ENCODE peak calls at places on chromosomes 16 and 17, in seven cellular contexts. One of them, this sample, is unnamed.

GRCh38 chr17:8016632-8017424 is 14.4 kb downstream of the GUCY2D start:
- DNase-seq in AG04450: no peak
- DNase-seq in PC-9: peak
- DNase-seq in A549: peak
- DNase-seq in adrenal gland: peak
- DNase-seq in pancreas: peak
- DNase-seq in gastrocnemius medialis: no peak
- DNase-seq in this sample: no peak

GRCh38 chr16:75265911-75266701 is 14.7 kb upstream of the BCAR1 start:
- DNase-seq in AG04450: no peak
- DNase-seq in PC-9: peak
- DNase-seq in A549: peak
- DNase-seq in adrenal gland: peak
- DNase-seq in pancreas: peak
- DNase-seq in gastrocnemius medialis: peak
- DNase-seq in this sample: no peak

GRCh38 chr17:50626037-50626574 is 8.6 kb upstream of the ABCC3 start:
- DNase-seq in AG04450: peak
- DNase-seq in PC-9: peak
- DNase-seq in A549: peak
- DNase-seq in adrenal gland: peak
- DNase-seq in pancreas: peak
- DNase-seq in gastrocnemius medialis: peak
- DNase-seq in this sample: no peak

GRCh38 chr16:85087899-85088569 is 24.2 kb downstream of the CIBAR2 start:
- DNase-seq in AG04450: no peak
- DNase-seq in PC-9: no peak
- DNase-seq in A549: no peak
- DNase-seq in adrenal gland: no peak
- DNase-seq in pancreas: no peak
- DNase-seq in gastrocnemius medialis: no peak
- DNase-seq in this sample: no peak

GRCh38 chr17:50918933-50919296 is 52.8 kb upstream of the TOB1 start:
- DNase-seq in AG04450: no peak
- DNase-seq in PC-9: no peak
- DNase-seq in A549: no peak
- DNase-seq in adrenal gland: no peak
- DNase-seq in pancreas: peak
- DNase-seq in gastrocnemius medialis: no peak
- DNase-seq in this sample: no peak

GRCh38 chr16:56558024-56558747 is 6.7 kb upstream of the MT4 start:
- DNase-seq in AG04450: peak
- DNase-seq in PC-9: peak
- DNase-seq in A549: peak
- DNase-seq in adrenal gland: peak
- DNase-seq in pancreas: no peak
- DNase-seq in gastrocnemius medialis: no peak
- DNase-seq in this sample: no peak

GRCh38 chr17:63622571-63623390 is 564 bp downstream of the MAP3K3 start:
- DNase-seq in AG04450: no peak
- DNase-seq in PC-9: peak
- DNase-seq in A549: peak
- DNase-seq in adrenal gland: peak
- DNase-seq in pancreas: peak
- DNase-seq in gastrocnemius medialis: peak
- DNase-seq in this sample: no peak

GRCh38 chr17:30429155-30429554 is 48.1 kb upstream of the GOSR1 start:
- DNase-seq in AG04450: peak
- DNase-seq in PC-9: no peak
- DNase-seq in A549: no peak
- DNase-seq in adrenal gland: no peak
- DNase-seq in pancreas: no peak
- DNase-seq in gastrocnemius medialis: no peak
- DNase-seq in this sample: no peak

GRCh38 chr16:85759631-85760419 is 8.9 kb upstream of the C16orf74 start:
- DNase-seq in AG04450: no peak
- DNase-seq in PC-9: peak
- DNase-seq in A549: peak
- DNase-seq in adrenal gland: no peak
- DNase-seq in pancreas: no peak
- DNase-seq in gastrocnemius medialis: peak
- DNase-seq in this sample: peak

GRCh38 chr17:40596261-40596919 is 31.1 kb upstream of the CCR7 start:
- DNase-seq in AG04450: no peak
- DNase-seq in PC-9: no peak
- DNase-seq in A549: peak
- DNase-seq in adrenal gland: no peak
- DNase-seq in pancreas: no peak
- DNase-seq in gastrocnemius medialis: no peak
- DNase-seq in this sample: no peak

GRCh38 chr17:41393294-41393693 is 4.1 kb downstream of the KRT31 start:
- DNase-seq in AG04450: no peak
- DNase-seq in PC-9: no peak
- DNase-seq in A549: no peak
- DNase-seq in adrenal gland: no peak
- DNase-seq in pancreas: no peak
- DNase-seq in gastrocnemius medialis: no peak
- DNase-seq in this sample: no peak

GRCh38 chr17:32672701-32673100 is 185.9 kb downstream of the CDK5R1 start:
- DNase-seq in AG04450: no peak
- DNase-seq in PC-9: no peak
- DNase-seq in A549: no peak
- DNase-seq in adrenal gland: no peak
- DNase-seq in pancreas: no peak
- DNase-seq in gastrocnemius medialis: no peak
- DNase-seq in this sample: no peak

GRCh38 chr17:80902197-80903019 is 89.2 kb upstream of the CHMP6 start:
- DNase-seq in AG04450: no peak
- DNase-seq in PC-9: no peak
- DNase-seq in A549: no peak
- DNase-seq in adrenal gland: no peak
- DNase-seq in pancreas: no peak
- DNase-seq in gastrocnemius medialis: no peak
- DNase-seq in this sample: no peak

GRCh38 chr16:22813946-22814325 is at the start of gene HS3ST2:
- DNase-seq in AG04450: no peak
- DNase-seq in PC-9: no peak
- DNase-seq in A549: no peak
- DNase-seq in adrenal gland: peak
- DNase-seq in pancreas: no peak
- DNase-seq in gastrocnemius medialis: no peak
- DNase-seq in this sample: no peak

GRCh38 chr17:9006175-9006767 is 15.0 kb upstream of the NTN1 start:
- DNase-seq in AG04450: no peak
- DNase-seq in PC-9: no peak
- DNase-seq in A549: no peak
- DNase-seq in adrenal gland: no peak
- DNase-seq in pancreas: no peak
- DNase-seq in gastrocnemius medialis: no peak
- DNase-seq in this sample: no peak

GRCh38 chr16:4613636-4614570 is 785 bp downstream of the UBALD1 start:
- DNase-seq in AG04450: no peak
- DNase-seq in PC-9: no peak
- DNase-seq in A549: no peak
- DNase-seq in adrenal gland: peak
- DNase-seq in pancreas: no peak
- DNase-seq in gastrocnemius medialis: no peak
- DNase-seq in this sample: no peak

GRCh38 chr17:41404024-41404651 is 6.7 kb upstream of the KRT31 start:
- DNase-seq in AG04450: peak
- DNase-seq in PC-9: peak
- DNase-seq in A549: peak
- DNase-seq in adrenal gland: peak
- DNase-seq in pancreas: no peak
- DNase-seq in gastrocnemius medialis: no peak
- DNase-seq in this sample: peak

GRCh38 chr16:88900653-88901052 is 34.2 kb upstream of the PABPN1L start:
- DNase-seq in AG04450: no peak
- DNase-seq in PC-9: no peak
- DNase-seq in A549: no peak
- DNase-seq in adrenal gland: no peak
- DNase-seq in pancreas: no peak
- DNase-seq in gastrocnemius medialis: no peak
- DNase-seq in this sample: no peak

GRCh38 chr17:44219126-44219635 is 294 bp downstream of the UBTF start:
- DNase-seq in AG04450: no peak
- DNase-seq in PC-9: peak
- DNase-seq in A549: peak
- DNase-seq in adrenal gland: no peak
- DNase-seq in pancreas: peak
- DNase-seq in gastrocnemius medialis: peak
- DNase-seq in this sample: no peak

GRCh38 chr17:8785547-8786412 is 13.4 kb downstream of the MFSD6L start:
- DNase-seq in AG04450: peak
- DNase-seq in PC-9: peak
- DNase-seq in A549: peak
- DNase-seq in adrenal gland: peak
- DNase-seq in pancreas: peak
- DNase-seq in gastrocnemius medialis: peak
- DNase-seq in this sample: peak

GRCh38 chr17:7951143-7951792 is 19.3 kb downstream of the CNTROB start:
- DNase-seq in AG04450: no peak
- DNase-seq in PC-9: no peak
- DNase-seq in A549: no peak
- DNase-seq in adrenal gland: no peak
- DNase-seq in pancreas: no peak
- DNase-seq in gastrocnemius medialis: no peak
- DNase-seq in this sample: no peak

GRCh38 chr16:76207270-76207669 is 69.9 kb upstream of the CNTNAP4 start:
- DNase-seq in AG04450: no peak
- DNase-seq in PC-9: no peak
- DNase-seq in A549: no peak
- DNase-seq in adrenal gland: no peak
- DNase-seq in pancreas: no peak
- DNase-seq in gastrocnemius medialis: no peak
- DNase-seq in this sample: no peak

GRCh38 chr17:33858121-33858520 is 397.0 kb upstream of the CCL2 start:
- DNase-seq in AG04450: no peak
- DNase-seq in PC-9: no peak
- DNase-seq in A549: no peak
- DNase-seq in adrenal gland: no peak
- DNase-seq in pancreas: no peak
- DNase-seq in gastrocnemius medialis: no peak
- DNase-seq in this sample: no peak

GRCh38 chr16:11138026-11138768 is 117.8 kb downstream of the SOCS1 start:
- DNase-seq in AG04450: no peak
- DNase-seq in PC-9: no peak
- DNase-seq in A549: no peak
- DNase-seq in adrenal gland: no peak
- DNase-seq in pancreas: no peak
- DNase-seq in gastrocnemius medialis: no peak
- DNase-seq in this sample: no peak
- H3K27ac ChIP-seq in AG04450: no peak
- H3K27ac ChIP-seq in PC-9: no peak
- H3K27ac ChIP-seq in A549: no peak
- H3K27ac ChIP-seq in adrenal gland: no peak
- H3K27ac ChIP-seq in pancreas: no peak
- H3K27ac ChIP-seq in gastrocnemius medialis: no peak
- H3K27ac ChIP-seq in this sample: no peak

DNA sequence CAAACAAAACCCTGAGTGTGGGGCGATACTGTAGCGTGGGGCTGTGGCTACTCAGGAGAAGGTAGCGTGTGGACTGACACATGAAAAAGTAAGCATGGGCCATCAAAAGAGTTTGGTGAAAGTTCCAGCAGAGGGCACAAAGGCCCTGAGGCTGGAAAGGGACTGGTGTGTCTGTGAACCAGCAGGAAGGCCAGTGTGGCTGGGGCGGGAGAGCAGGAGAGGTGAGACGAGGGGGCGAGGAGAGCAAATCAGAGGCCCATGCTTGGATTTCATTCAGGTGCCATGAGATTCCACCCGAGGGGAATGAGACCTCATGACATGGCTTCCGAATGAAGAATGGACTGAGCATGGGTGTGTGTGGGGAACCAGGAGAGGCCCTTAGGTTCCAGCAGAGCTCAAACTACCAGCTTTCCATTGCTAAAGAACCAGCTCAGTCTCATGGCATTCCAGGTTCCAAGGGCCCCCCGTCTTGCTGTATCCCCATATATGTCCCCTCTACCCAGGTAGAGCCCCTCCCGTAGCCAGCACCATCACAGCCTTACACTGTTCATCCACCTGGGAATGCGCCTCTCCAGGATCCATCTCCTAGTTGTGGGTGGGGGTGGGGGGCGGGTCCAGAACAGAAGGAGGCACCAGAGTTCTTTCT is 31.1 kb downstream of the TRPV2 start:
- DNase-seq in AG04450: no peak
- DNase-seq in PC-9: no peak
- DNase-seq in A549: no peak
- DNase-seq in adrenal gland: no peak
- DNase-seq in pancreas: no peak
- DNase-seq in gastrocnemius medialis: no peak
- DNase-seq in this sample: no peak
- TF ChIP-seq CTCF in AG04450: no peak
- TF ChIP-seq CTCF in PC-9: no peak
- TF ChIP-seq CTCF in A549: no peak
- TF ChIP-seq CTCF in adrenal gland: no peak
- TF ChIP-seq CTCF in pancreas: no peak
- TF ChIP-seq CTCF in gastrocnemius medialis: no peak
- TF ChIP-seq CTCF in this sample: no peak

GRCh38 chr16:26177438-26177837 is 485.7 kb downstream of the HS3ST4 start:
- DNase-seq in AG04450: no peak
- DNase-seq in PC-9: no peak
- DNase-seq in A549: no peak
- DNase-seq in adrenal gland: no peak
- DNase-seq in pancreas: no peak
- DNase-seq in gastrocnemius medialis: no peak
- DNase-seq in this sample: no peak
- H3K27ac ChIP-seq in AG04450: no peak
- H3K27ac ChIP-seq in PC-9: no peak
- H3K27ac ChIP-seq in A549: no peak
- H3K27ac ChIP-seq in adrenal gland: no peak
- H3K27ac ChIP-seq in pancreas: no peak
- H3K27ac ChIP-seq in gastrocnemius medialis: no peak
- H3K27ac ChIP-seq in this sample: no peak

GRCh38 chr17:77393867-77394539 is 253.2 kb downstream of the SEC14L1 start:
- DNase-seq in AG04450: no peak
- DNase-seq in PC-9: no peak
- DNase-seq in A549: no peak
- DNase-seq in adrenal gland: no peak
- DNase-seq in pancreas: peak
- DNase-seq in gastrocnemius medialis: no peak
- DNase-seq in this sample: no peak

GRCh38 chr17:77395609-77396008 is 254.8 kb downstream of the SEC14L1 start:
- DNase-seq in AG04450: no peak
- DNase-seq in PC-9: no peak
- DNase-seq in A549: no peak
- DNase-seq in adrenal gland: no peak
- DNase-seq in pancreas: no peak
- DNase-seq in gastrocnemius medialis: no peak
- DNase-seq in this sample: no peak

GRCh38 chr17:77393274-77393600 is 252.5 kb downstream of the SEC14L1 start:
- DNase-seq in AG04450: no peak
- DNase-seq in PC-9: no peak
- DNase-seq in A549: no peak
- DNase-seq in adrenal gland: no peak
- DNase-seq in pancreas: no peak
- DNase-seq in gastrocnemius medialis: no peak
- DNase-seq in this sample: no peak

GRCh38 chr17:77396610-77397009 is 255.8 kb downstream of the SEC14L1 start:
- DNase-seq in AG04450: no peak
- DNase-seq in PC-9: no peak
- DNase-seq in A549: no peak
- DNase-seq in adrenal gland: no peak
- DNase-seq in pancreas: no peak
- DNase-seq in gastrocnemius medialis: peak
- DNase-seq in this sample: no peak

GRCh38 chr17:77394540-77395295 is 253.9 kb downstream of the SEC14L1 start:
- DNase-seq in AG04450: no peak
- DNase-seq in PC-9: peak
- DNase-seq in A549: no peak
- DNase-seq in adrenal gland: peak
- DNase-seq in pancreas: no peak
- DNase-seq in gastrocnemius medialis: peak
- DNase-seq in this sample: no peak
- TF ChIP-seq CTCF in AG04450: no peak
- TF ChIP-seq CTCF in PC-9: no peak
- TF ChIP-seq CTCF in A549: no peak
- TF ChIP-seq CTCF in adrenal gland: no peak
- TF ChIP-seq CTCF in pancreas: no peak
- TF ChIP-seq CTCF in gastrocnemius medialis: no peak
- TF ChIP-seq CTCF in this sample: no peak